ENCODE peak calls at places on chromosome 10, in five cellular contexts. Y is SK-N-SH, M is neural progenitor cell, U is GM23338, I is MM.1S. S is an unnamed sample. For H3F3A, the result is how much of the 10 kb centered on the place peaks cover.

GRCh38 chr10:26931223-26931622 is 70.5 kb upstream of the ABI1 start:
- DNase-seq in I (no peak), U (peak), M (no peak), Y (no peak), S (no peak)

GRCh38 chr10:11437391-11438241 is 173.8 kb downstream of the USP6NL start:
- DNase-seq in I (no peak), Y (no peak), M (peak), U (peak), S (no peak)

GRCh38 chr10:72108811-72109618 is 20.7 kb upstream of the SPOCK2 start:
- DNase-seq in M (peak), Y (no peak), I (no peak), U (no peak), S (peak)

GRCh38 chr10:17564911-17565310 is 52.3 kb downstream of the HACD1 start:
- DNase-seq in U (no peak), I (no peak), M (no peak), Y (no peak), S (no peak)

GRCh38 chr10:103548581-103549348 is 55.3 kb downstream of the NEURL1 start:
- DNase-seq in U (no peak), M (no peak), Y (peak), I (no peak), S (no peak)

GRCh38 chr10:28906934-28907333 is 229.6 kb downstream of the BAMBI start:
- DNase-seq in M (no peak), Y (no peak), U (no peak), I (no peak), S (peak)

GRCh38 chr10:100504101-100504500 is 15.6 kb downstream of the SEC31B start:
- DNase-seq in Y (no peak), I (no peak), U (no peak), M (no peak), S (no peak)

GRCh38 chr10:133276435-133277201 is at the start of gene ADAM8:
- DNase-seq in M (peak), I (peak), Y (peak), U (peak), S (peak)

GRCh38 chr10:126013489-126014281 is 117.3 kb downstream of the FANK1 start:
- DNase-seq in Y (no peak), M (peak), I (no peak), U (peak), S (peak)

GRCh38 chr10:99850041-99850766 is 67.8 kb downstream of the ABCC2 start:
- DNase-seq in I (no peak), U (peak), M (no peak), Y (no peak), S (no peak)

GRCh38 chr10:1126461-1126860 is 70.3 kb downstream of the WDR37 start:
- DNase-seq in U (no peak), Y (no peak), I (no peak), M (no peak), S (no peak)

GRCh38 chr10:35726850-35727249 is 84.8 kb upstream of the FZD8 start:
- DNase-seq in I (no peak), Y (no peak), M (no peak), U (no peak), S (no peak)

GRCh38 chr10:117631276-117632151 is 89.0 kb downstream of the EMX2 start:
- DNase-seq in U (no peak), M (no peak), I (no peak), Y (no peak), S (no peak)

GRCh38 chr10:103637855-103638561 is 144.5 kb downstream of the NEURL1 start:
- DNase-seq in I (no peak), Y (no peak), M (peak), U (no peak), S (no peak)

GRCh38 chr10:133061296-133062038 is 26.3 kb upstream of the ADGRA1 start:
- DNase-seq in M (no peak), U (no peak), Y (no peak), I (no peak), S (no peak)

GRCh38 chr10:124918906-124919305 is 23.0 kb upstream of the ZRANB1 start:
- DNase-seq in I (no peak), Y (no peak), U (no peak), M (no peak), S (no peak)

GRCh38 chr10:28293238-28294168 is 9.4 kb downstream of the MPP7 start:
- DNase-seq in M (no peak), I (no peak), Y (no peak), U (peak), S (no peak)

GRCh38 chr10:24951201-24952145 is 933 bp downstream of the PRTFDC1 start:
- DNase-seq in I (no peak), Y (peak), M (peak), U (peak), S (no peak)

GRCh38 chr10:8393531-8393930 is 339.0 kb downstream of the GATA3 start:
- DNase-seq in M (no peak), I (no peak), U (no peak), Y (no peak), S (peak)

GRCh38 chr10:73218466-73219191 is 28.4 kb downstream of the DNAJC9 start:
- DNase-seq in U (peak), M (peak), Y (peak), I (no peak), S (peak)

GRCh38 chr10:116634126-116634975 is 13.6 kb downstream of the PNLIPRP2 start:
- DNase-seq in U (no peak), Y (no peak), I (no peak), M (no peak), S (no peak)

GRCh38 chr10:44723654-44724053 is 187.5 kb upstream of the TMEM72 start:
- DNase-seq in U (no peak), I (no peak), Y (no peak), M (no peak), S (peak)

GRCh38 chr10:47376522-47377220 is 7.4 kb downstream of the ZNF488 start:
- DNase-seq in Y (peak), M (no peak), I (no peak), U (no peak), S (no peak)

GRCh38 chr10:119401671-119402395 is 140.7 kb downstream of the RGS10 start:
- DNase-seq in Y (no peak), M (no peak), I (no peak), U (no peak), S (peak)

GRCh38 chr10:51399840-51400239 is 299.6 kb downstream of the CSTF2T start:
- DNase-seq in M (no peak), Y (no peak), U (no peak), I (no peak), S (no peak)

GRCh38 chr10:51400354-51401096 is 298.9 kb downstream of the CSTF2T start:
- DNase-seq in M (no peak), U (no peak), I (no peak), Y (no peak), S (no peak)

GRCh38 chr10:51397695-51398094 is 301.7 kb downstream of the CSTF2T start:
- DNase-seq in U (no peak), I (no peak), M (no peak), Y (no peak), S (peak)

GRCh38 chr10:51397244-51397643 is 302.2 kb downstream of the CSTF2T start:
- DNase-seq in I (no peak), Y (no peak), M (no peak), U (no peak), S (no peak)
- H3F3A ChIP-seq in I (under half), Y (under half), M (under half), U (under half), S (under half)

GRCh38 chr10:113982296-113982695 is 61.4 kb upstream of the ADRB1 start:
- DNase-seq in M (no peak), I (no peak), U (no peak), Y (no peak), S (no peak)
- H3K4me3 ChIP-seq in M (no peak), I (no peak), U (no peak), Y (no peak), S (no peak)

DNA sequence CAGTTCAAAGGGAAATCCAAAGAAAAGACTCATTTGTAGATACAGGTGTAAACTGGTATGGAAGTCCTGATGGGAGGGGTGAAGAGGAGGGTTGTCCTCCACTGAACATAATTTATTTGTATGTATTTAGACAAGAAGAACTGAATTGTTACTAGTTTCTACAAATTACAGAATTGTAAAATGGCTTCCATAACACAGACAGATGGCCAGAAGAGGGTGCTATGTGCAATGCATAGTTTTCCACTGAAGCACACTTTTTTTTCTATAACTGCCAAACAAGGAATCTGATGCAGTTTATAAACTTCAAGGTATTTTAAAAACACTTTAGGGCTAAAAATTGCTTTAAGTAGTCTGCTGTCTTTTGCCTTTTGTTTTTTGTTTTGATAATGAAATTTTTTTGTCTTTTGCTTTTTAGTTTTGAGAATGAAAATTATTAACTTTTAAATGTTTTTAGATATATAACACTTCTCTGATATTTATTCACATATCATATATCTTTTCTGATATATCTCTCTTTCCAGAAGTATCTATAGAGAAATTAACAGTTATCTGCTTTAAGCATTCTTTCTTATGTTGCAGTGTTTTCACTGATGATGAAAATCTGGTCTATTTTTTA is 58.5 kb downstream of the PHYHIPL start:
- DNase-seq in M (peak), Y (no peak), U (peak), I (peak), S (peak)
- TF ChIP-seq EZH2phosphoT487 in M (no peak), Y (no peak), U (no peak), I (no peak), S (no peak)

GRCh38 chr10:110861476-110861875 is 10.3 kb upstream of the PDCD4 start:
- DNase-seq in Y (no peak), M (no peak), U (no peak), I (no peak), S (no peak)
- H3F3A ChIP-seq in Y (under half), M (under half), U (under half), I (half or more), S (under half)

GRCh38 chr10:34480345-34480744 is 334.8 kb downstream of the PARD3 start:
- DNase-seq in I (no peak), U (no peak), M (no peak), Y (no peak), S (peak)
- H3K4me3 ChIP-seq in I (no peak), U (no peak), M (no peak), Y (no peak), S (no peak)

GRCh38 chr10:130138479-130138866 is 2.3 kb downstream of the GLRX3 start:
- DNase-seq in M (no peak), U (no peak), Y (no peak), I (no peak), S (peak)
- TF ChIP-seq EZH2phosphoT487 in M (no peak), U (no peak), Y (no peak), I (no peak), S (no peak)

DNA sequence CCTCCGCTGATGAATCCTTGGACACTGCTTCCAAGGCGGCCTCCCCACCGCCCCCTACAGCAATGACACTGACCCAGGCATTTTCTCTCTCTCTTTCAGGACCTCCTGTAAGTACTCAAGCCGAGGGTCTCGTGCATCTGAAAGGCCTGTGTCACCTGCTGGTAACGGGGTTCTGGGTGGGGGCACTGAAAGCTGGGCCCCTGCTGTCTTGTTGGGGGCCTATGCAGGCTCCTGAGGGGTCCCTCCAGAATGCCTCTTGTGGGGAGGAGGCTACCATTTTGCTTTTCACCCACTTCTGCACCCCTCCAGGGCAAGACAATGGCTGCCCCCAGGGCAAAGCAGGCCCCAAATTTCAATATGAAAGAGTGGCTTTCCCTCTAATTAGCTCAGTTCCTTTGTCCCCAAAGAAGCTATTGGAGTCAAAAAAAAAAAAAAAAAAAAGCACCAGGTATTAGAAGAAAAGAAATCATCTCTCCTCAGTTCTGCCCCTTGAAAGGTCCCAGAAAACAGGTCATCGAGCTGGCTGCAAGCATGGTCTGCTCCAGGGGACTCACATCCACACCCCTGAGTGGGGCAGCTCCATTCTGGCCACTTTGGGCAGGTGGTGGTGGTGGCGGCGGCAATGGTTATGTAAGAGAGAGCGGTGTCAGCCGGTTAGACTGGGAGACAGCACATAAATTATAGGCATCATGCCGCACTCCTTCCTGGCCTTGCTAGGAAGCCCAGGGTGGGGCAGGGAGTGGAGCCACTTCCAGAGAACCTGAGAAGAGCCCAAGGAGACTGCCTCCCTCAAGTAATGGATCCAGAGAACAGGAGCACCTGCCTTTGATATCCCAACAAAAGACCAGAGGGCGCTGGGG is 66.2 kb downstream of the COL13A1 start:
- DNase-seq in I (no peak), Y (no peak), U (peak), M (peak), S (peak)
- H3F3A ChIP-seq in I (under half), Y (under half), U (under half), M (under half), S (under half)

DNA sequence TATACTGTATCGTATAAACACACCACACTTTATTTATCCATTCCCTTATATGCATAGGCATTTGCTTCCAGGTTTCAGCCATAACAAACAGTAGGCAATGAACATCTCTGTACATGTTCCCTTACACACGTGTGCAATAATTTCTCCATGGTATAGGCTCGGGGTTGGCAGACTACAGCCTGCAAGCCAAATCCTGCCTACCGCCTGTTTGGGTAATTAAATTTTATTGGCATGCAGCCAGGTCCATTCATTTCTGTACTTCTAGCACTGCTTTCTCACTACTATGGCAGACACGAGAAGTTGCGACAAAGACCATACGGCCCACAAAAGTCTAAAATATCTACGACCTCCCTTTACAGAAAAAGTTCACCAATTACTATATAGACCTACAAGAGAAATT is 100.7 kb downstream of the FGFR2 start:
- DNase-seq in U (no peak), I (no peak), M (no peak), Y (peak), S (no peak)
- H3K4me3 ChIP-seq in U (no peak), I (no peak), M (no peak), Y (no peak), S (no peak)